ENCODE peak calls at places on chromosome 10, in nine cellular contexts. Q, I, C, U, Y, W, R, L and J are unnamed samples.

GRCh38 chr10:95841711-95842498 is 65.9 kb upstream of the CC2D2B start:
- DNase-seq in Q (peak; percentile 42), I (peak; percentile 9), L (no peak), W (peak; percentile 57), C (peak; percentile 18), U (peak; percentile 69), R (peak; percentile 63), Y (peak; percentile 73), J (no peak)

GRCh38 chr10:191703-192518 is 56.7 kb downstream of the ZMYND11 start:
- DNase-seq in Q (no peak), L (peak; percentile 24), C (no peak), W (no peak), R (no peak), I (no peak), U (no peak), Y (no peak), J (no peak)

GRCh38 chr10:79295593-79295992 is 51.7 kb upstream of the PPIF start:
- DNase-seq in Q (no peak), L (no peak), Y (no peak), C (no peak), U (no peak), R (no peak), I (no peak), W (no peak), J (no peak)

GRCh38 chr10:76324283-76324682 is 892.9 kb downstream of the LRMDA start:
- DNase-seq in W (no peak), L (peak; percentile 65), R (peak; percentile 42), U (no peak), Y (no peak), C (no peak), I (no peak), Q (no peak), J (no peak)

GRCh38 chr10:42991442-42992098 is 85.3 kb upstream of the RET start:
- DNase-seq in C (no peak), L (no peak), R (no peak), W (no peak), U (no peak), Y (no peak), Q (no peak), I (no peak), J (no peak)

GRCh38 chr10:127163632-127164031 is 32.8 kb downstream of the INSYN2A start:
- DNase-seq in I (no peak), Y (no peak), L (no peak), U (no peak), C (no peak), W (no peak), R (no peak), Q (no peak), J (no peak)

GRCh38 chr10:57202356-57202755 is 841.3 kb upstream of the ZWINT start:
- DNase-seq in Y (no peak), U (no peak), L (no peak), I (no peak), R (no peak), C (no peak), Q (no peak), W (no peak), J (no peak)

GRCh38 chr10:92111336-92111939 is 179.4 kb downstream of the CPEB3 start:
- DNase-seq in W (no peak), C (no peak), U (no peak), Y (no peak), L (no peak), Q (no peak), I (no peak), R (no peak), J (no peak)

GRCh38 chr10:104642311-104643022 is 1.4 kb downstream of the SORCS3 start:
- DNase-seq in Y (peak; percentile 14), I (no peak), Q (no peak), W (peak; percentile 90), L (no peak), C (no peak), R (no peak), U (peak; percentile 91), J (no peak)

GRCh38 chr10:75776738-75777504 is 345.5 kb downstream of the LRMDA start:
- DNase-seq in U (no peak), I (no peak), R (no peak), L (no peak), W (no peak), Y (no peak), C (no peak), Q (no peak), J (no peak)

GRCh38 chr10:44963772-44964633 is 4.4 kb downstream of the RASSF4 start:
- DNase-seq in Q (no peak), R (no peak), C (no peak), Y (peak; percentile 65), U (peak; percentile 68), W (peak; percentile 90), L (peak; percentile 96), I (no peak), J (no peak)

GRCh38 chr10:13673165-13673564 is 86.4 kb downstream of the PRPF18 start:
- DNase-seq in U (peak; percentile 28), L (no peak), Y (no peak), W (no peak), I (no peak), Q (no peak), R (no peak), C (no peak), J (no peak)

DNA sequence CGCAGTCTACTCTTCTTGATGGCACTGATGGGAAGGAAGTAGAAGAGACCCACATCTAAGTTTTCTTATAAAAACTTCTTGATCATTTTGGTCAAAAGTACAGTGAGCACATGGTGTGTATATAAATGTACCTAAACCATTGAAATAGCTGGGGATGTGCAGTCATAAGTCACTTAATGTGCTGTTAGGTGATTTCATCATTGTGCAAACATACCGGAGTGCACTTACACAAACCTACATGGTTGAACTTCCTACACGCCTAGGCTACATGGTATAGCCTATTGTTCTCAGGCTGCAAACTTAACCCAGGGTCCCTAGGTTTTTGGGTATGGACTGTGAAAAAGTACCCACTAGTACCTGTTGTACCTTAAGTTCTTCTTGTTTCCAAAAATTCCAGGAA is 123.3 kb upstream of the ZNF438 start:
- DNase-seq in R (no peak), U (no peak), C (no peak), I (no peak), W (no peak), Y (no peak), Q (no peak), L (no peak), J (no peak)
- H3K4me3 ChIP-seq in R (no peak overlapping the region), U (no peak overlapping the region), C (no peak overlapping the region), I (no peak overlapping the region), W (no peak overlapping the region), Y (no peak overlapping the region), Q (no peak overlapping the region), L (no peak overlapping the region), J (no peak overlapping the region)

DNA sequence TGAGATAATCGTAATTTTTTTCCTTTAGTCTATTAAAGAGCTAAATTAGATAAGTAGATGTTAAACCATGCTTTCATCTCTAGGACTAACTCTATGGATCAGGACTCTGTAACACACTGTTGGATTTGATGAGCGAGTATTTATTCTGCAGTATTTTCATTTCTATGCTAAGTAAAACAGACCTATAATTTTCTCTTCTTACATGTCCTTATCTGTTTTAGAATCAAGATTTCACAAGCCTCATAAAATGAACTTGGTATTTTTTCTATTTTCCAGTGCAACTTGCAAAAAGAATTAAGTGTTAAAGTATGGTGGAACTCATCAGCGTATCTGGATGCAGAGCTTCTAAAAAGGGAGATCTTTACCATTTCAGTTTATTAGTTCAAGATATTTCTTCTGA is 2.4 kb downstream of the CACUL1 start:
- DNase-seq in Q (no peak), C (no peak), I (no peak), L (no peak), R (no peak), U (no peak), Y (no peak), W (no peak), J (no peak)
- H3K4me3 ChIP-seq in Q (no peak overlapping the region), C (no peak overlapping the region), I (no peak overlapping the region), L (peak overlapping the region; percentile 97), R (no peak overlapping the region), U (peak overlapping the region; percentile 80), Y (no peak overlapping the region), W (no peak overlapping the region), J (peak overlapping the region; percentile 98)

DNA sequence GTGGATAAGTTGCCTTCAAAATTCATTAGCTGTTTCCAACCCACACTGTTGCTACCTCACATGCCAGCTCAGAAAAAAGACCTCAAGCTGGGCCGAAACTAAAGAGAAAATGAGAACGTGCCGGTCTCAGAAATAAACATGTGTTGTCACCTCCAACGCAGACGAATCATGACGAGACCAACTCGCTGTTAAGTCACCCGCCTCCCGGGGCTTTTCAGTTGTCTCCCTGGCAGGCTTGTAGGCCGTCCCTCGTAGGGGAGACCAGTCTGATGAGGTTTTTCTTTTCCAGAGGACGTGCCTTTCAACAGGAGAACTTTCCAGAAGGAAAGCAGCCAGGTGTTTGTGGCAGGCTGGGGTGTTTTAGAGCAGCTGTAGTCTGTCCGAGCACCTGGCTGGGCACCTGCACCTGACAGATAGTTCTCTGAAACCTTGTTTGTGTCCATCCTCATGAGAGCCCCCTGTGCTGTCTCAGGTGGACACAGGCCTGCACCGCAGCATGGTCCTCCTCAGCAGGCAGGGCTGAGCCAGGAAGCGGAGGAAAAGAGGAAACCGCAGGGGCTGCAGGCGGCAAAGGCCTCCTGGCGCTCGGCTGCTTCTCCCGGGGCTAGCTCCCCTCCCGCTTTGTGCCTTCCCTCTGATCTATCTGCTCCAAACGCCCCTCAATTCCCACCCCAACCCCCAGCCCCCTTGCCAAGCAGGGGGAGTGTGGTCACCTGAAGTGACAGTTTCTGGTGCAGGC is 78.8 kb downstream of the CHST15 start:
- DNase-seq in U (no peak), W (no peak), L (no peak), I (no peak), C (no peak), R (no peak), Q (no peak), Y (no peak), J (no peak)
- H3K4me3 ChIP-seq in U (no peak overlapping the region), W (no peak overlapping the region), L (no peak overlapping the region), I (no peak overlapping the region), C (no peak overlapping the region), R (no peak overlapping the region), Q (no peak overlapping the region), Y (no peak overlapping the region), J (no peak overlapping the region)

DNA sequence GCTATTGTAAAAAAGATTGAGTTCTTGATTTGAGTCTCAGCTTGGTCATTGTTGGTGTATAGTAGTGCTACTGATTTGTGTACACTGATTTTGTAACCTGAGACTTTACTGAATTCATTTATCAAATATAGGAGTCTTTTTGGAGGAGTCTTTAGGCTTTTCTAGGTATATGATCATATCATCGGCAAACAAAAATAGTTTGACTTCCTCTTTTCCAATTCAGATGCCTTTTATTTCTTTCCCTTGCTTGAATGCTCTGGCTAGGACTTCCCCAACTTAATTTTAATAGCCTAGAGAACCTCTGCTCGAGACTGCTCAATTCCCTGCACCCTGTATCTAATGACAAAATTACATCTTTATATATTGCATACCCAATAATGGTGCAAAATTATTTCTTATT is 154.4 kb downstream of the CCDC7 start:
- DNase-seq in Y (no peak), L (no peak), Q (no peak), C (no peak), U (no peak), W (no peak), I (no peak), R (no peak), J (no peak)
- H3K4me3 ChIP-seq in Y (no peak overlapping the region), L (no peak overlapping the region), Q (no peak overlapping the region), C (no peak overlapping the region), U (no peak overlapping the region), W (no peak overlapping the region), I (no peak overlapping the region), R (no peak overlapping the region), J (no peak overlapping the region)

GRCh38 chr10:32961892-32962369 is 3.9 kb upstream of the ITGB1 start:
- DNase-seq in Y (peak; percentile 33), C (peak; percentile 57), I (peak; percentile 79), U (peak; percentile 33), R (no peak), L (no peak), Q (no peak), W (no peak), J (no peak)
- H3K4me3 ChIP-seq in Y (no peak overlapping the region), C (no peak overlapping the region), I (no peak overlapping the region), U (peak overlapping the region; percentile 2), R (no peak overlapping the region), L (no peak overlapping the region), Q (no peak overlapping the region), W (no peak overlapping the region), J (no peak overlapping the region)

GRCh38 chr10:34207350-34207749 is 607.7 kb downstream of the PARD3 start:
- DNase-seq in Y (no peak), L (no peak), U (no peak), W (no peak), C (no peak), R (no peak), I (no peak), Q (no peak), J (no peak)
- H3K4me3 ChIP-seq in Y (no peak overlapping the region), L (no peak overlapping the region), U (no peak overlapping the region), W (no peak overlapping the region), C (no peak overlapping the region), R (no peak overlapping the region), I (no peak overlapping the region), Q (no peak overlapping the region), J (no peak overlapping the region)